ENCODE peak calls at places on chromosomes 16 and 17, in seven cellular contexts. A, W, V, M, U, Q and K are unnamed samples.
A peak's percentile ranks its signal among the peaks of the same experiment; 100 is the strongest.

GRCh38 chr17:73564856-73565255 is 79.4 kb downstream of the SDK2 start:
- DNase-seq in Q (peak; percentile 17), U (no peak), W (no peak), M (no peak), V (no peak), A (no peak), K (no peak)

GRCh38 chr17:8997994-8998628 is 23.2 kb upstream of the NTN1 start:
- DNase-seq in V (peak; percentile 89), Q (peak; percentile 67), A (peak; percentile 58), U (peak; percentile 78), M (peak; percentile 48), W (no peak), K (no peak)

GRCh38 chr16:6892961-6893360 is 439.7 kb upstream of the RBFOX1 start:
- DNase-seq in A (no peak), Q (no peak), W (no peak), M (no peak), U (no peak), V (no peak), K (no peak)

GRCh38 chr16:19997264-19997663 is 76.4 kb downstream of the GPR139 start:
- DNase-seq in U (no peak), A (no peak), W (no peak), V (no peak), Q (no peak), M (no peak), K (no peak)

GRCh38 chr17:42928714-42929496 is 28.3 kb downstream of the G6PC1 start:
- DNase-seq in Q (peak; percentile 18), W (no peak), A (no peak), M (peak; percentile 54), V (peak; percentile 60), U (no peak), K (peak; percentile 32)

GRCh38 chr17:43033947-43034622 is 9.1 kb downstream of the RND2 start:
- DNase-seq in V (no peak), A (no peak), Q (no peak), M (no peak), U (no peak), W (no peak), K (no peak)

GRCh38 chr16:30728904-30729672 is 19.1 kb upstream of the PHKG2 start:
- DNase-seq in Q (peak; percentile 83), V (no peak), M (no peak), W (no peak), A (no peak), U (no peak), K (no peak)

GRCh38 chr16:87108278-87108677 is 208.9 kb downstream of the C16orf95 start:
- DNase-seq in U (no peak), A (no peak), W (no peak), V (no peak), Q (no peak), M (no peak), K (no peak)

GRCh38 chr17:55795098-55795497 is 44.2 kb downstream of the PCTP start:
- DNase-seq in V (no peak), W (no peak), M (no peak), Q (no peak), U (no peak), A (no peak), K (no peak)

GRCh38 chr17:21249911-21250703 is 3.1 kb downstream of the NATD1 start:
- DNase-seq in U (no peak), V (no peak), W (no peak), M (no peak), A (no peak), Q (no peak), K (no peak)

GRCh38 chr17:7468814-7469438 is 10.5 kb downstream of the ZBTB4 start:
- DNase-seq in A (no peak), M (no peak), W (no peak), U (no peak), V (no peak), Q (no peak), K (no peak)

GRCh38 chr17:41824086-41824485 is 11.3 kb downstream of the FKBP10 start:
- DNase-seq in U (no peak), M (no peak), W (no peak), Q (no peak), A (no peak), V (no peak), K (no peak)

GRCh38 chr17:50071692-50072091 is 15.8 kb downstream of the ITGA3 start:
- DNase-seq in U (no peak), M (no peak), A (no peak), W (no peak), V (no peak), Q (no peak), K (no peak)

GRCh38 chr16:54048994-54049929 is 237.3 kb downstream of the IRX3 start:
- DNase-seq in Q (no peak), W (no peak), V (no peak), M (no peak), A (no peak), U (no peak), K (no peak)

GRCh38 chr17:7579001-7579838 is at the start of gene CD68:
- DNase-seq in A (peak; percentile 26), U (peak; percentile 55), Q (peak; percentile 85), V (peak; percentile 86), M (peak; percentile 64), W (peak; percentile 67), K (no peak)